ENCODE peak calls at places on chromosome 9, in seven cellular contexts. V, N, E, Q, L, B and M are unnamed samples.

GRCh38 chr9:129317179-129318011 is 139.3 kb upstream of the IER5L start:
- DNase-seq in V (peak), N (no peak), E (no peak), Q (peak), L (no peak), B (no peak), M (peak)

GRCh38 chr9:135267410-135267809 is 179.9 kb downstream of the OLFM1 start:
- DNase-seq in V (no peak), N (no peak), E (no peak), Q (no peak), L (no peak), B (no peak), M (no peak)

GRCh38 chr9:77170991-77171699 is 6.2 kb upstream of the VPS13A start:
- DNase-seq in V (no peak), N (no peak), E (no peak), Q (no peak), L (no peak), B (no peak), M (no peak)

GRCh38 chr9:72726951-72727350 is 205.5 kb downstream of the TMC1 start:
- DNase-seq in V (no peak), N (peak), E (no peak), Q (no peak), L (no peak), B (no peak), M (no peak)

GRCh38 chr9:105205787-105206511 is 38.5 kb upstream of the SLC44A1 start:
- DNase-seq in V (no peak), N (peak), E (peak), Q (peak), L (no peak), B (no peak), M (peak)

GRCh38 chr9:77896269-77897245 is 135.1 kb downstream of the GNAQ start:
- DNase-seq in V (no peak), N (no peak), E (peak), Q (no peak), L (no peak), B (peak), M (no peak)

GRCh38 chr9:88451160-88451559 is 62.9 kb downstream of the SPIN1 start:
- DNase-seq in V (no peak), N (no peak), E (no peak), Q (no peak), L (no peak), B (no peak), M (no peak)

GRCh38 chr9:110257097-110257955 is 1.0 kb upstream of the TXN start:
- DNase-seq in V (peak), N (peak), E (no peak), Q (peak), L (peak), B (no peak), M (no peak)

GRCh38 chr9:87569008-87569908 is 71.6 kb downstream of the DAPK1 start:
- DNase-seq in V (no peak), N (peak), E (no peak), Q (no peak), L (no peak), B (no peak), M (no peak)

GRCh38 chr9:70574222-70574837 is 159.9 kb upstream of the KLF9 start:
- DNase-seq in V (no peak), N (peak), E (no peak), Q (peak), L (no peak), B (no peak), M (peak)

GRCh38 chr9:14203366-14204056 is 110.4 kb downstream of the NFIB start:
- DNase-seq in V (peak), N (no peak), E (peak), Q (no peak), L (no peak), B (no peak), M (peak)

GRCh38 chr9:88143179-88143578 is 4.9 kb upstream of the SPATA31C2 start:
- DNase-seq in V (no peak), N (no peak), E (no peak), Q (no peak), L (no peak), B (no peak), M (no peak)

GRCh38 chr9:134208981-134209725 is 44.8 kb upstream of the RNU6ATAC start:
- DNase-seq in V (no peak), N (no peak), E (no peak), Q (no peak), L (no peak), B (no peak), M (no peak)

GRCh38 chr9:75197521-75197920 is 109.2 kb downstream of the OSTF1 start:
- DNase-seq in V (no peak), N (peak), E (no peak), Q (peak), L (no peak), B (no peak), M (peak)